ENCODE peak calls at places on chromosomes 13 and 19, in four cellular contexts. K, O, N and X are unnamed samples.

GRCh38 chr19:16032509-16033135 is 43.7 kb upstream of the TPM4 start:
- DNase-seq in K (no peak), O (no peak), N (no peak), X (no peak)

GRCh38 chr19:36771275-36772231 is 1.1 kb downstream of the ZNF850 start:
- DNase-seq in K (peak), O (peak), N (peak), X (no peak)

GRCh38 chr13:50788551-50788950 is 54.9 kb downstream of the DLEU7 start:
- DNase-seq in K (no peak), O (no peak), N (no peak), X (no peak)

GRCh38 chr19:5460748-5461147 is 5.5 kb downstream of the ZNRF4 start:
- DNase-seq in K (no peak), O (peak), N (no peak), X (no peak)

GRCh38 chr13:49731766-49732165 is 40.5 kb upstream of the EBPL start:
- DNase-seq in K (no peak), O (no peak), N (no peak), X (no peak)

GRCh38 chr13:95391325-95391724 is 90.1 kb upstream of the ABCC4 start:
- DNase-seq in K (no peak), O (no peak), N (no peak), X (no peak)

GRCh38 chr13:107450931-107451330 is 764.4 kb downstream of the LIG4 start:
- DNase-seq in K (no peak), O (no peak), N (no peak), X (no peak)

GRCh38 chr19:15115762-15116615 is 8.8 kb downstream of the SYDE1 start:
- DNase-seq in K (no peak), O (no peak), N (no peak), X (no peak)

GRCh38 chr13:66205807-66206206 is 1024.3 kb downstream of the PCDH9 start:
- DNase-seq in K (no peak), O (no peak), N (no peak), X (no peak)

GRCh38 chr19:5805465-5806132 is 732 bp downstream of the NRTN start:
- DNase-seq in K (peak), O (peak), N (no peak), X (no peak)

GRCh38 chr13:111312944-111313590 is 7.4 kb upstream of the TEX29 start:
- DNase-seq in K (no peak), O (no peak), N (no peak), X (no peak)

GRCh38 chr19:30640266-30640965 is 268.2 kb downstream of the ZNF536 start:
- DNase-seq in K (no peak), O (no peak), N (no peak), X (no peak)

GRCh38 chr13:34750078-34750703 is 191.9 kb upstream of the NBEA start:
- DNase-seq in K (no peak), O (no peak), N (no peak), X (no peak)

GRCh38 chr13:34153428-34154180 is 335.7 kb downstream of the RFC3 start:
- DNase-seq in K (no peak), O (no peak), N (no peak), X (no peak)

GRCh38 chr13:43640476-43640875 is 146.3 kb downstream of the ENOX1 start:
- DNase-seq in K (no peak), O (no peak), N (no peak), X (no peak)

GRCh38 chr19:36032251-36033104 is at the start of gene CLIP3:
- DNase-seq in K (no peak), O (no peak), N (no peak), X (no peak)

GRCh38 chr19:35899547-35900214 is 659 bp downstream of the NFKBID start:
- DNase-seq in K (peak), O (peak), N (peak), X (peak)

DNA sequence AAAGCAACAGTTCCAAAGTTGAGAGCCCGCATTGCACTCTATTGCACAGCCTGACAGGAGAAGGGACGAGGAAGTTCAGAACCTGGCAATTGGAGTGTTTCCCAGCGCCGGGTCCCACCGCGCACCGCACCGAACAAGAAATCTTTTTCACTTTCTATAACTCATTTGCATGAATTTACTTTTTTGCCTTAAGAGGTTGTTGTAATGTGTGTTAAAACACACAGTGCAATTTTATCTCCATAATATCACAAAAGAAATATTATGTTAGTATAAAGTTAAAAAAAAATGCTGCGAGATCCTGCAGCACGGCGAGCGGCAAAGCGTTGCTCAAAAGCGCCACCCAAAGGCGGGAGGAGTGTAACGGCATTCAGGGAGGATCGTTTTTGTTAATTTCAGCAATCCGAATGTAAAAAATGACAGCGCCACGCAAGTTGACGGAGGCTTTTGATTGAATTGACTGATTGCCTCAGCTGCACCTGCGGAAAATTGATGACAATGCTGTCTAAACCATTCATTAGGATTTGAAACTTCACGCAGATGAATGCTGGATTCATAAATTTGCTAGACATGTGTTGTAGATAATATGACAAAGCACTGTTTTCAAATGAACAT is 303.6 kb upstream of the ZNF507 start:
- DNase-seq in K (peak), O (peak), N (no peak), X (no peak)
- TF ChIP-seq JUND in K (no peak), O (no peak), N (no peak), X (no peak)

DNA sequence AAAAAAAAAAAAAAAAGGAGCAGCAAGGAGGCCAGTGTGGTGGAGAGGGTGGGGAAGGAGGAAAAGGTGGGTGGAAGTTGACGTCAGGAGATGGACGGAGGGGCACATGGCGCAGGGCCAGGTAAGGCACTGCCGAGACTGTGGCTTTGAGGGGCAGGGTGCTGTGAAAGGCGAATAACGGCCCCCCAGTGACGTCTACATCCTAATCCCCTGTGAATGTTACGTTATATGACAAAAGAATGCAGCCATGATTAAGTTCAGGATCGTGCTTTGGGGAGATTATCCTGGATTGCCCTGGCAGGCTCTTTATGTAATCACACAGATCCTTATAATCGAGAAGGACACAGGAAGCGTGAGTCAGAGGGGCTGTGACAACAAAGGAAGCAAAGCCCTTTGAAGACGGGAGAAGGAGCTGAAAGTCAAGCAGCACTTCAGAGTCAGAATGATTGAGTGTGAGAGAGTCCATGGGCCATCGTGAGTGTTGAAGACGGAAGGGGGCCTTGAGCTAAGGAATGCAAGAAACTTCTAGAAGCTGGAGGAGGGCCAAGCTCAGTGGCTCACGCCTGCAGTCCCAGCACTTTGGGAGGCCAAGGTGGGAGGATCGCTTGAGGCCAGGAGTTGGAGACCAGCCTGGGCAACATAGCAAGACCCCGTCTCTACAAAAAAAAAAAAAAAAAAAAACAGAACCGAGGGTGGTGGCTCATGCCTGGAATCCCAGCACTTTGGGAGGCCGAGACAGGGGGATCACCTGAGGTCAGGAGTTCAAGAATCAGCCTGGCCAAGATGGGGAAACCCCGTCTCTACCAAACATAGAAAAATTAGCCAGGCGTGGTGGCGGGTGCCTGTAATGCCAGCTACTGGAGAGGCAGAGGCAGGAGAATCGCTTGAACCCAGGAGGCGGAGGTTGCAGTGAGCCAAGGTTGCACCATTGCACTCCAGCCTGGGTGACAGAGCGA is 13.8 kb upstream of the CEACAM16 start:
- DNase-seq in K (peak), O (peak), N (no peak), X (peak)
- TF ChIP-seq YY1 in K (no peak), O (no peak), N (no peak), X (no peak)

GRCh38 chr19:55461259-55461973 is at the start of gene ISOC2:
- DNase-seq in K (peak), O (peak), N (peak), X (peak)
- TF ChIP-seq POLR2A in K (peak), O (peak), N (peak), X (no peak)

GRCh38 chr19:39677931-39678889 is 22.5 kb downstream of the LGALS16 start:
- DNase-seq in K (peak), O (no peak), N (no peak), X (no peak)
- TF ChIP-seq JUND in K (no peak), O (no peak), N (no peak), X (no peak)

DNA sequence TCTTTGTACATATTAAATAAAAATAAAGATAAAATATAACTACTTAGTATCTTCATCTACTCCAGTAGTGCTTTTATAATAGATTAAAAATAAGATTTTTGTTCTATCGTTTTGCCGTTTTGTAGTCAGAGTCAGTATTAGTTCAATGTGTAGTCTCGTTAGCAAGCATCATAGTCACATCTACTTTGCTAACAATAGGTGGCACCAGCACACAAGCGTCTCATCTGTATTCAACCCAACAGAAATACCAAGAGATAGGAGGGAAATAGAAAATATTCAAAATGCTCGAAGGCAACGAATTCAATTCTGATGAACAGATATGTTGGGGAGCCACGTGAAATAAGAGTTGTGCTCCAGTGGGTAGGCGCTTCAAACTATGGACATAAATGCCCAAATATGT is 21.4 kb upstream of the MICU2 start:
- DNase-seq in K (peak), O (peak), N (no peak), X (peak)
- TF ChIP-seq YY1 in K (no peak), O (no peak), N (no peak), X (no peak)

DNA sequence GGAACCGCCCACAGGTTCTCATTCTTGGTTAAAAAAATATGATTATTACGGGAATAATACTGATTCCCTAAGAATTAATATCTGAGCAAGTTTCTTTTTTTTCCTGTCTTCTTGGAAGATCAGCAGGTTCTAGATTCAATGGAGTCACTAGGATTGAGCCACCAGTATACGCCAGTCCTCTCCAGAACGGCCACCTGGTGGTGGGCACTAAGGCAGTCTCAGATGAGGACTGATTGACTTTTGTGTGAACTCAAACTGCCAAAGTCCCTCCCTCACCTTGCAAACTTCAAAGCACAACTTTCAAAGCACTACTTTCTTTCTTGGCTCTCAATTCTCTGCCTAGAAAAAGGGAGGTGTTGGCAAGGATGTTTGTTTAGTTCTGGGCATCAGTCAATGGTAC is 33.3 kb upstream of the ALOX5AP start:
- DNase-seq in K (no peak), O (no peak), N (no peak), X (no peak)
- TF ChIP-seq POLR2A in K (no peak), O (no peak), N (no peak), X (no peak)

GRCh38 chr13:100130092-100130491 is 41.2 kb downstream of the PCCA start:
- DNase-seq in K (no peak), O (no peak), N (no peak), X (no peak)
- TF ChIP-seq JUND in K (no peak), O (no peak), N (no peak), X (no peak)

GRCh38 chr13:93226065-93226622 is 463 bp upstream of the GPC6 start:
- DNase-seq in K (peak), O (no peak), N (no peak), X (no peak)

GRCh38 chr13:93227906-93228801 is 1.5 kb downstream of the GPC6 start:
- DNase-seq in K (peak), O (peak), N (no peak), X (no peak)

GRCh38 chr13:93226623-93227279 is at the start of gene GPC6:
- DNase-seq in K (peak), O (peak), N (no peak), X (no peak)

GRCh38 chr13:93225610-93226009 is 997 bp upstream of the GPC6 start:
- DNase-seq in K (no peak), O (no peak), N (no peak), X (no peak)

GRCh38 chr13:93227280-93227905 is 786 bp downstream of the GPC6 start:
- DNase-seq in K (peak), O (no peak), N (no peak), X (no peak)
- TF ChIP-seq YY1 in K (no peak), O (no peak), N (no peak), X (no peak)

DNA sequence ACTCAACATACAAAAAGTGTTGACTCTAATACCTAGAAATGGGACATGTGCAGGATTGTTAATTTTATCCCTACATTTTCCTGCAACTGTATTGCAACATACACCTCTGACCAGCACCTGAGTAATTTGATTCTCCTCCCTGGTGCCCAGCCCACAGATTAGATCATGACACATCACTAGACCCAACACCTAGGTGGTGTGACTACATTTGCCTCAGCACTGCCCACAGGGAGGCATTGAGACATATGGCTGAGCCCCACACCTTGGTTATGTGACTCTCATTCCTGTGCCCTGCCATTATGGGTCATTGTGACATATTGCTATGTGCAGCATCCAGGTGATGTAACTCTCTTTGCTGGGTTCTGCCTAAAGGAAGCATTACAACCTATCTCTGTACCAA is 13.2 kb upstream of the ZNF254 start:
- DNase-seq in K (no peak), O (no peak), N (no peak), X (no peak)
- TF ChIP-seq POLR2A in K (no peak), O (no peak), N (no peak), X (no peak)